ENCODE peak calls at places on chromosomes 16 and 17, in seven cellular contexts. One of them, this sample, is unnamed.

GRCh38 chr17:4543557-4544026 is 11.6 kb downstream of the MYBBP1A start:
- DNase-seq in GM23338: no peak
- DNase-seq in amniotic stem cell: no peak
- DNase-seq in left colon: no peak
- DNase-seq in Kasumi-1: no peak
- DNase-seq in NCI-H2171: no peak
- DNase-seq in fibroblast of the conjunctiva: no peak
- DNase-seq in this sample: no peak

GRCh38 chr17:1490643-1491405 is 1.7 kb downstream of the MYO1C start:
- DNase-seq in Kasumi-1: no peak
- DNase-seq in GM23338: peak
- DNase-seq in amniotic stem cell: no peak
- DNase-seq in left colon: peak
- DNase-seq in fibroblast of the conjunctiva: no peak
- DNase-seq in NCI-H2171: peak
- DNase-seq in this sample: no peak

GRCh38 chr17:82985973-82986372 is 93.4 kb upstream of the METRNL start:
- DNase-seq in GM23338: peak
- DNase-seq in fibroblast of the conjunctiva: no peak
- DNase-seq in amniotic stem cell: no peak
- DNase-seq in NCI-H2171: no peak
- DNase-seq in left colon: no peak
- DNase-seq in Kasumi-1: peak
- DNase-seq in this sample: no peak

GRCh38 chr16:89022051-89022836 is 45.2 kb upstream of the CBFA2T3 start:
- DNase-seq in left colon: no peak
- DNase-seq in amniotic stem cell: no peak
- DNase-seq in NCI-H2171: no peak
- DNase-seq in GM23338: no peak
- DNase-seq in Kasumi-1: no peak
- DNase-seq in fibroblast of the conjunctiva: no peak
- DNase-seq in this sample: no peak

GRCh38 chr17:74860229-74860998 is 729 bp upstream of the GRIN2C start:
- DNase-seq in fibroblast of the conjunctiva: no peak
- DNase-seq in NCI-H2171: peak
- DNase-seq in Kasumi-1: no peak
- DNase-seq in GM23338: peak
- DNase-seq in amniotic stem cell: no peak
- DNase-seq in left colon: no peak
- DNase-seq in this sample: no peak

GRCh38 chr17:50059759-50060273 is 3.9 kb downstream of the ITGA3 start:
- DNase-seq in amniotic stem cell: no peak
- DNase-seq in NCI-H2171: no peak
- DNase-seq in fibroblast of the conjunctiva: no peak
- DNase-seq in GM23338: no peak
- DNase-seq in Kasumi-1: no peak
- DNase-seq in left colon: no peak
- DNase-seq in this sample: no peak

GRCh38 chr16:86575754-86576557 is 2.4 kb upstream of the FOXL1 start:
- DNase-seq in GM23338: peak
- DNase-seq in left colon: peak
- DNase-seq in fibroblast of the conjunctiva: peak
- DNase-seq in NCI-H2171: peak
- DNase-seq in amniotic stem cell: no peak
- DNase-seq in Kasumi-1: no peak
- DNase-seq in this sample: no peak

GRCh38 chr16:57187508-57187854 is 1.4 kb downstream of the RSPRY1 start:
- DNase-seq in NCI-H2171: no peak
- DNase-seq in Kasumi-1: peak
- DNase-seq in fibroblast of the conjunctiva: no peak
- DNase-seq in left colon: no peak
- DNase-seq in amniotic stem cell: no peak
- DNase-seq in GM23338: peak
- DNase-seq in this sample: no peak

GRCh38 chr16:2250652-2251280 is 621 bp downstream of the ECI1 start:
- DNase-seq in fibroblast of the conjunctiva: peak
- DNase-seq in GM23338: peak
- DNase-seq in Kasumi-1: peak
- DNase-seq in NCI-H2171: no peak
- DNase-seq in amniotic stem cell: no peak
- DNase-seq in left colon: no peak
- DNase-seq in this sample: no peak

GRCh38 chr17:42895185-42895555 is 5.4 kb upstream of the G6PC1 start:
- DNase-seq in Kasumi-1: peak
- DNase-seq in left colon: peak
- DNase-seq in amniotic stem cell: peak
- DNase-seq in fibroblast of the conjunctiva: peak
- DNase-seq in GM23338: no peak
- DNase-seq in NCI-H2171: no peak
- DNase-seq in this sample: no peak

GRCh38 chr16:77777745-77778144 is 10.6 kb upstream of the VAT1L start:
- DNase-seq in Kasumi-1: no peak
- DNase-seq in amniotic stem cell: no peak
- DNase-seq in left colon: no peak
- DNase-seq in GM23338: no peak
- DNase-seq in NCI-H2171: no peak
- DNase-seq in fibroblast of the conjunctiva: no peak
- DNase-seq in this sample: no peak

GRCh38 chr17:49994085-49995054 is 654 bp downstream of the DLX3 start:
- DNase-seq in fibroblast of the conjunctiva: no peak
- DNase-seq in left colon: no peak
- DNase-seq in GM23338: peak
- DNase-seq in Kasumi-1: no peak
- DNase-seq in amniotic stem cell: no peak
- DNase-seq in NCI-H2171: no peak
- DNase-seq in this sample: no peak

GRCh38 chr16:54067317-54068065 is 219.1 kb downstream of the IRX3 start:
- DNase-seq in amniotic stem cell: no peak
- DNase-seq in fibroblast of the conjunctiva: no peak
- DNase-seq in Kasumi-1: no peak
- DNase-seq in NCI-H2171: no peak
- DNase-seq in left colon: no peak
- DNase-seq in GM23338: no peak
- DNase-seq in this sample: no peak

GRCh38 chr16:50998411-50998810 is 152.7 kb downstream of the SALL1 start:
- DNase-seq in amniotic stem cell: no peak
- DNase-seq in Kasumi-1: no peak
- DNase-seq in NCI-H2171: no peak
- DNase-seq in fibroblast of the conjunctiva: no peak
- DNase-seq in GM23338: no peak
- DNase-seq in left colon: no peak
- DNase-seq in this sample: no peak

GRCh38 chr17:57597531-57598453 is 147.3 kb downstream of the CCDC182 start:
- DNase-seq in fibroblast of the conjunctiva: peak
- DNase-seq in NCI-H2171: peak
- DNase-seq in amniotic stem cell: peak
- DNase-seq in left colon: peak
- DNase-seq in Kasumi-1: peak
- DNase-seq in GM23338: peak
- DNase-seq in this sample: peak

GRCh38 chr16:85126731-85127662 is 14.7 kb upstream of the CIBAR2 start:
- DNase-seq in fibroblast of the conjunctiva: peak
- DNase-seq in GM23338: peak
- DNase-seq in Kasumi-1: no peak
- DNase-seq in left colon: no peak
- DNase-seq in NCI-H2171: peak
- DNase-seq in amniotic stem cell: peak
- DNase-seq in this sample: no peak

GRCh38 chr17:49239963-49240362 is 9.4 kb upstream of the PHOSPHO1 start:
- DNase-seq in amniotic stem cell: no peak
- DNase-seq in Kasumi-1: no peak
- DNase-seq in GM23338: no peak
- DNase-seq in NCI-H2171: no peak
- DNase-seq in fibroblast of the conjunctiva: no peak
- DNase-seq in left colon: no peak
- DNase-seq in this sample: no peak

GRCh38 chr17:13541032-13541480 is 60.7 kb downstream of the HS3ST3A1 start:
- DNase-seq in Kasumi-1: no peak
- DNase-seq in left colon: no peak
- DNase-seq in fibroblast of the conjunctiva: peak
- DNase-seq in amniotic stem cell: peak
- DNase-seq in NCI-H2171: no peak
- DNase-seq in GM23338: no peak
- DNase-seq in this sample: no peak

GRCh38 chr17:14904406-14904805 is 360.7 kb downstream of the PMP22 start:
- DNase-seq in Kasumi-1: no peak
- DNase-seq in NCI-H2171: no peak
- DNase-seq in fibroblast of the conjunctiva: no peak
- DNase-seq in left colon: no peak
- DNase-seq in amniotic stem cell: no peak
- DNase-seq in GM23338: no peak
- DNase-seq in this sample: no peak

GRCh38 chr17:57902117-57902799 is 52.4 kb upstream of the MRPS23 start:
- DNase-seq in fibroblast of the conjunctiva: no peak
- DNase-seq in amniotic stem cell: no peak
- DNase-seq in NCI-H2171: no peak
- DNase-seq in GM23338: no peak
- DNase-seq in Kasumi-1: no peak
- DNase-seq in left colon: no peak
- DNase-seq in this sample: no peak

GRCh38 chr17:28033972-28034714 is 8.3 kb upstream of the NLK start:
- DNase-seq in amniotic stem cell: no peak
- DNase-seq in fibroblast of the conjunctiva: peak
- DNase-seq in left colon: no peak
- DNase-seq in Kasumi-1: no peak
- DNase-seq in GM23338: no peak
- DNase-seq in NCI-H2171: no peak
- DNase-seq in this sample: no peak

GRCh38 chr17:64773386-64773835 is 111.3 kb upstream of the SMURF2 start:
- DNase-seq in Kasumi-1: no peak
- DNase-seq in amniotic stem cell: no peak
- DNase-seq in GM23338: no peak
- DNase-seq in NCI-H2171: no peak
- DNase-seq in left colon: no peak
- DNase-seq in fibroblast of the conjunctiva: no peak
- DNase-seq in this sample: no peak

GRCh38 chr17:69414408-69415274 is at the start of gene MAP2K6:
- DNase-seq in left colon: peak
- DNase-seq in amniotic stem cell: no peak
- DNase-seq in Kasumi-1: peak
- DNase-seq in GM23338: peak
- DNase-seq in fibroblast of the conjunctiva: peak
- DNase-seq in NCI-H2171: peak
- DNase-seq in this sample: peak

GRCh38 chr17:18219016-18219415 is 6.4 kb upstream of the LLGL1 start:
- DNase-seq in left colon: no peak
- DNase-seq in amniotic stem cell: no peak
- DNase-seq in Kasumi-1: no peak
- DNase-seq in fibroblast of the conjunctiva: peak
- DNase-seq in NCI-H2171: no peak
- DNase-seq in GM23338: no peak
- DNase-seq in this sample: no peak

GRCh38 chr17:28240688-28241340 is 78.2 kb upstream of the TMEM97 start:
- DNase-seq in left colon: no peak
- DNase-seq in GM23338: no peak
- DNase-seq in Kasumi-1: no peak
- DNase-seq in NCI-H2171: no peak
- DNase-seq in amniotic stem cell: no peak
- DNase-seq in fibroblast of the conjunctiva: no peak
- DNase-seq in this sample: no peak

GRCh38 chr17:45223541-45224528 is 2.1 kb downstream of the FMNL1 start:
- DNase-seq in GM23338: no peak
- DNase-seq in NCI-H2171: no peak
- DNase-seq in left colon: no peak
- DNase-seq in Kasumi-1: no peak
- DNase-seq in fibroblast of the conjunctiva: no peak
- DNase-seq in amniotic stem cell: no peak
- DNase-seq in this sample: no peak

GRCh38 chr17:19553036-19553435 is 19.4 kb downstream of the SLC47A1 start:
- DNase-seq in NCI-H2171: no peak
- DNase-seq in Kasumi-1: no peak
- DNase-seq in amniotic stem cell: no peak
- DNase-seq in fibroblast of the conjunctiva: no peak
- DNase-seq in GM23338: no peak
- DNase-seq in left colon: no peak
- DNase-seq in this sample: no peak

GRCh38 chr17:30519707-30520106 is 42.5 kb downstream of the GOSR1 start:
- DNase-seq in Kasumi-1: no peak
- DNase-seq in amniotic stem cell: peak
- DNase-seq in GM23338: no peak
- DNase-seq in left colon: no peak
- DNase-seq in fibroblast of the conjunctiva: peak
- DNase-seq in NCI-H2171: no peak
- DNase-seq in this sample: no peak

GRCh38 chr16:56988161-56988947 is 1.0 kb upstream of the NLRC5 start:
- DNase-seq in GM23338: no peak
- DNase-seq in fibroblast of the conjunctiva: no peak
- DNase-seq in left colon: peak
- DNase-seq in amniotic stem cell: no peak
- DNase-seq in Kasumi-1: no peak
- DNase-seq in NCI-H2171: no peak
- DNase-seq in this sample: no peak

GRCh38 chr17:78723001-78723796 is 58.9 kb downstream of the CYTH1 start:
- DNase-seq in fibroblast of the conjunctiva: no peak
- DNase-seq in left colon: peak
- DNase-seq in amniotic stem cell: no peak
- DNase-seq in Kasumi-1: no peak
- DNase-seq in GM23338: peak
- DNase-seq in NCI-H2171: no peak
- DNase-seq in this sample: peak

GRCh38 chr16:73025506-73026131 is 22.3 kb downstream of the ZFHX3 start:
- DNase-seq in GM23338: no peak
- DNase-seq in NCI-H2171: no peak
- DNase-seq in amniotic stem cell: no peak
- DNase-seq in left colon: no peak
- DNase-seq in fibroblast of the conjunctiva: no peak
- DNase-seq in Kasumi-1: no peak
- DNase-seq in this sample: no peak

GRCh38 chr17:67439269-67439668 is 62.2 kb downstream of the PITPNC1 start:
- DNase-seq in GM23338: no peak
- DNase-seq in left colon: no peak
- DNase-seq in amniotic stem cell: no peak
- DNase-seq in fibroblast of the conjunctiva: no peak
- DNase-seq in NCI-H2171: no peak
- DNase-seq in Kasumi-1: no peak
- DNase-seq in this sample: no peak

This sample was measured in amygdala.